ENCODE peak calls at places on chromosomes 5 and 9, in six cellular contexts. T is GM12878, Z is HCT116, A is SK-N-SH, S is HepG2, N is H1. P is an unnamed sample.

GRCh38 chr5:56457887-56458451 is 224.8 kb upstream of the ANKRD55 start:
- DNase-seq in T (no peak), Z (no peak), A (peak), S (no peak), N (no peak), P (no peak)

GRCh38 chr9:81459591-81459990 is 229.8 kb downstream of the TLE1 start:
- DNase-seq in T (no peak), Z (no peak), A (no peak), S (no peak), N (no peak), P (no peak)

GRCh38 chr5:88837222-88837621 is 45.8 kb downstream of the MEF2C start:
- DNase-seq in T (no peak), Z (no peak), A (no peak), S (no peak), N (no peak), P (no peak)

GRCh38 chr9:129650680-129651235 is 8.8 kb upstream of the ASB6 start:
- DNase-seq in T (no peak), Z (no peak), A (no peak), S (no peak), N (no peak), P (no peak)

GRCh38 chr5:135847976-135848375 is 13.5 kb downstream of the SLC25A48 start:
- DNase-seq in T (no peak), Z (no peak), A (no peak), S (no peak), N (no peak), P (no peak)

GRCh38 chr5:142869883-142870282 is 99.7 kb downstream of the ARHGAP26 start:
- DNase-seq in T (no peak), Z (no peak), A (no peak), S (no peak), N (no peak), P (no peak)

GRCh38 chr5:171483453-171484177 is 64.2 kb downstream of the FGF18 start:
- DNase-seq in T (no peak), Z (no peak), A (peak), S (no peak), N (no peak), P (no peak)

GRCh38 chr5:132184588-132184987 is 43.1 kb downstream of the P4HA2 start:
- DNase-seq in T (no peak), Z (peak), A (peak), S (peak), N (no peak), P (no peak)

GRCh38 chr5:35884125-35884788 is 27.6 kb downstream of the IL7R start:
- DNase-seq in T (no peak), Z (no peak), A (no peak), S (no peak), N (no peak), P (peak)

DNA sequence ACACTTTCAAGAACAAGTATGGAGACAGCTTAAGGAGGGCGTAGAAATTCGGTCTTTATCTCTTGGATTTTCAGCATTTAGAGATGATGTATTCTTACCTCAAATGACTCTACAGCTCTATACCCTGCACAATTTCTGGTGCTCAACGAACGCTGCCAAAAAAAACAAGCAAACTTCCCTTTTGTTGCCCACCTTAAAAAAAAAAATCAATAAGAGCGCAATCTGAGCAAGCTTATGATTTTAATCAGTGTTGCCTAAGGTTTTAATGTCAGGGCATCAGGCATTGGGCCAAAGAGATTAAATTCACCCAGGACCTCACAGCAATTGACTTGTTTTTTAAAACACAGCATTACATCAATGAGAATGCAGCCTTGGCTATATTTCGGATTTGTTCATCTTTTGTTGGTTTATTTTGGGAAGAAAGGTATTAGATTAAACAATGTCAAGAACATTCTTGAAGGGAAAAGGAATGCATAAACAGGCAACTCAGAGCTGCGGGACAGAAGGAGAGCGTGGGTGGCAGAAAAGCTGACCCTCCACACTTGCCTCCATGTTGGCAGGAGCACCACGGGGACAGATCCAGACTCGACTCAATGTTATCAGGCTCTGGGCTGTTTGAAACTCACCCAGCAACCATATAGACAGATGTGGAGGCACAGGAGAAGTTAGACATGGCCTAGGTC is 127.5 kb upstream of the DAPK1 start:
- DNase-seq in T (no peak), Z (no peak), A (no peak), S (no peak), N (no peak), P (no peak)
- TF ChIP-seq JUND in T (no peak), Z (no peak), A (no peak), S (no peak), N (no peak), P (no peak)

GRCh38 chr9:69411931-69412740 is 87.1 kb downstream of the ENTREP1 start:
- DNase-seq in T (no peak), Z (no peak), A (peak), S (no peak), N (no peak), P (no peak)

GRCh38 chr9:69411246-69411645 is 86.2 kb downstream of the ENTREP1 start:
- DNase-seq in T (no peak), Z (no peak), A (no peak), S (no peak), N (no peak), P (no peak)

GRCh38 chr9:69412741-69413150 is 87.7 kb downstream of the ENTREP1 start:
- DNase-seq in T (no peak), Z (peak), A (peak), S (peak), N (peak), P (peak)
- TF ChIP-seq JUND in T (no peak), Z (no peak), A (no peak), S (no peak), N (no peak), P (no peak)

DNA sequence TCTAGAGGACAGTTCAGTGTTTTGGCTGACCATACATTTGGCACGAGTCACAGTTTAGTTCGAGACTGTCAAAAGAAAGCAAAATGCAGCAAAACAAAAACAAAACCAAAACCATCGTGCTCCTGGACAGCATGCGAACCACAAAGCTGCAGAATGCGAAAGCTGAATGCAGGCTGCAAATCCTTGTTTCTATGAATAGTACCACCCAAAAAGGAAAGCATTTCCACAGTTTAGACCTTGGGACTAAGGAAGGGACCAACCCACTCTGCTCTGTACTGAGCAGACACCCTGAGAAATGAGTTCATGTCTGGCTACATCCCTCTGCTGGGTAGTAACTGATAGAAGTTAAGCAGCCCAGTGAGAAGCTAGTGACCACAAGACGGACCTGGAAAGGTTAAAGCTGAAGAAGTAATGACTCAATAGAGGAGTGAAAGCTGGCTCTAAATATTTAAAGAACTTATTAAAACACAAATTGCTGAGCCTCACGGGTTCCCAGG is 3.9 kb downstream of the GCNT4 start:
- DNase-seq in T (peak), Z (no peak), A (no peak), S (no peak), N (no peak), P (no peak)
- TF ChIP-seq JUND in T (no peak), Z (no peak), A (no peak), S (no peak), N (no peak), P (no peak)

DNA sequence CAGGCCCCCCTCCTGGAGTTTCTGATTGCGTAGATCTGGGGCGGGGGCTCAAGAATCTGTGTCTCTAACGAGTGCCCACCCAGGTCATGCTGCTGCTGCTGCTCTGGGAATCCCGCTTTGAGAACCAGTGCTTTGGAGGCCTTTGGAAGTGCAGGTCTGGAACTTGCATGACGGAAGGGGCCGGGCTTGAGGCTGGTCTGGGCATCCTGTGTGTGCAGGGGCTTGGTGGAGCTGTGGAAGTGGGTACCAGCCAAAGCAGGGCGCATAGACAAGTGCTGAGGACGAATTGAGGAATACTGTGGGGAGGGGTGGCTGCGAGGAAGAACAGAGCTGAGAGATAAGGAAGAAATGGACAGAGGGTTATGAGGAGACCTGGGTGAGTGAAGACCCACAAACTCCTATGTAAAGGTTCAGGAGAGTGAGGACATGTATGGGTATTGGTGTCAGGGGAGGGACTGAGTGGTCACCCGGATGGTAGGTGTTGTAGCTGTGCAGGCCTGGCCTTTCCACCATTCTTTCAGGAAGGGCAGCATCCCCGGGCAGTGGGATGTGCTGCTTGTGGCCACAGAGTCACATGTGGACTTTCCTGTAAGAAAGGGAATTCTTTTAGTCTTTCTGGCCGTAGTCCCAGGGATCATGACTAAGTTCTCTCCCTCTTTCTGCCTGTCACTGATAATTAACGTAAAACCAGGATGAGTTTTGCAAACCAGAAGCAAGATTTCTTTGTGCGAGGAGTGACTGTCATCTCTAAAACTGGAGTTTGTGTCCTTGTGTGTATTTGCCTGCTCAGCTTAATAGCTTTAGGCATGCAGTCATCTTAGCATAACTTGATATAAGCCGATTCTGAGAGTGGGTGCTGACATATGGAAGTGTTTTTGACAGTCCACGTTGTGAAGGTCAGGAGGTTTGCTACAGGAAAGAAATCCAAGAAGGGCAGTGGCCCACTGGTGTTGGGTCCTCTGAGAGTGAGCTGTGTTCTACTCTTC is 43.3 kb upstream of the TJP2 start:
- DNase-seq in T (no peak), Z (no peak), A (no peak), S (no peak), N (no peak), P (no peak)
- TF ChIP-seq JUND in T (no peak), Z (no peak), A (peak), S (no peak), N (no peak), P (no peak)

DNA sequence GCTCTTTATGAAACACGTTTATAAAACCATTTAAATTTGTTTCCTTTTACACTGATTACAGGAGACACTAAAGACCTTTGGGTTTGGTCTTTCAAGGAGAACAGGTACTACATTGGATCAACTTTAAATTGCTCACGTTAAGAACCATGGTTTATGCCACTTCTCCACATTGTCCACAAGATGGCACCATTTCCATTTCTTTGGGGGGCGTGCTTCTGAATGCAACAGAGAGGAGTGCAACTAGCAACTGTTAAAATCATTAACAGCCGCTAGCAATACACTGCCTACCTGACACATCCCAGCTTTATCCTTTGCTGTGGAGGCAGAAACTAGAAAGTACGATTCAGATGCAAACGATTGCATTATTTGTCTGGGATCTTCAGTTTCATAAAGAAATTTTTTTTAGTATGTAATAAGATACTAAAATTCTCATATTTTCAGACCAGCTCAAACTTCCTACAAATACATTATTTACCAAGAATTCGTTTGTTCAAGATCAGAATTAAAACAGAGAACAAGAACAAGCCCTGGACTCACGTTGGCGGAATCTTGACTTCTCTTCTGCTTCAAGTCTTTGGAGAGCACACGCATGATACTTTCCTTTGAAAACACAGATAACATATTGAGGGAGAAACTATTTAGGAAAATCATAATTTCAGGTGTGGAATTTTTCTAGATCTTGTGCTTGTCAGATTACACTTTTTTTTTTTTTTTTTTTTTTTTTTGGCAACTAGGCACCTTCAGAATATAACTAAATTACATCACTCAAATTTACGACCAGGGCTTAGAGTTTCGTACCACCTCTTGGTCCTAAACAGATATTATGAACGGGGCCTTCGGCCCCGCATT is 702 bp downstream of the CDC20B start:
- DNase-seq in T (peak), Z (peak), A (peak), S (peak), N (no peak), P (peak)
- TF ChIP-seq JUND in T (no peak), Z (no peak), A (no peak), S (no peak), N (no peak), P (no peak)

GRCh38 chr5:180809403-180810209 is 7.0 kb upstream of the MGAT1 start:
- DNase-seq in T (no peak), Z (peak), A (peak), S (peak), N (no peak), P (peak)
- TF ChIP-seq JUND in T (no peak), Z (no peak), A (no peak), S (no peak), N (no peak), P (no peak)

GRCh38 chr5:101611039-101611438 is 685.0 kb downstream of the SLCO4C1 start:
- DNase-seq in T (no peak), Z (no peak), A (no peak), S (no peak), N (no peak), P (no peak)
- TF ChIP-seq JUND in T (no peak), Z (no peak), A (no peak), S (no peak), N (no peak), P (no peak)

DNA sequence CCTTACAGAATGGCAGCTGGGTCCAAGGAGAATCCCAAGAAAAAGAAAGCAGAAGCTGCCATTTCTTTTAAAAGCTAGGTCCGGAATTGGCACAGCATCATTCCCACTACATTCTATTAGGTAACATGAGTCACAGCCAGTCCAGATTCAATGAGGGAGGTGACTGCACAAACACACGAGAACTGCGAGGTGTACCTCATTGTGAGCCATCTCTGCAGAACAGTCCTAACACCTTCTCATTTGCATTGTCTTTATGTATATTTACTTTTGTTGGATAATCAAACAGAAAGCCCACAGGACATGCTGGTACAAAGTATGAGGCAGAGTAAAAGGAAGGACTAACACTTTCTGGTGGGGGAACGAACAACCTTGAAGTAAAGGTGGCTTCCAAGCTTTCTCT is 14.6 kb upstream of the HABP4 start:
- DNase-seq in T (no peak), Z (no peak), A (no peak), S (peak), N (no peak), P (no peak)
- TF ChIP-seq JUND in T (no peak), Z (no peak), A (no peak), S (no peak), N (no peak), P (no peak)

GRCh38 chr5:160397492-160397891 is 2.4 kb downstream of the FAM200C start:
- DNase-seq in T (no peak), Z (no peak), A (no peak), S (no peak), N (no peak), P (no peak)

GRCh38 chr5:160395111-160395510 is 4.7 kb downstream of the FAM200C start:
- DNase-seq in T (no peak), Z (no peak), A (no peak), S (no peak), N (no peak), P (no peak)

GRCh38 chr5:160398806-160399205 is 1.0 kb downstream of the FAM200C start:
- DNase-seq in T (no peak), Z (no peak), A (no peak), S (no peak), N (no peak), P (no peak)

DNA sequence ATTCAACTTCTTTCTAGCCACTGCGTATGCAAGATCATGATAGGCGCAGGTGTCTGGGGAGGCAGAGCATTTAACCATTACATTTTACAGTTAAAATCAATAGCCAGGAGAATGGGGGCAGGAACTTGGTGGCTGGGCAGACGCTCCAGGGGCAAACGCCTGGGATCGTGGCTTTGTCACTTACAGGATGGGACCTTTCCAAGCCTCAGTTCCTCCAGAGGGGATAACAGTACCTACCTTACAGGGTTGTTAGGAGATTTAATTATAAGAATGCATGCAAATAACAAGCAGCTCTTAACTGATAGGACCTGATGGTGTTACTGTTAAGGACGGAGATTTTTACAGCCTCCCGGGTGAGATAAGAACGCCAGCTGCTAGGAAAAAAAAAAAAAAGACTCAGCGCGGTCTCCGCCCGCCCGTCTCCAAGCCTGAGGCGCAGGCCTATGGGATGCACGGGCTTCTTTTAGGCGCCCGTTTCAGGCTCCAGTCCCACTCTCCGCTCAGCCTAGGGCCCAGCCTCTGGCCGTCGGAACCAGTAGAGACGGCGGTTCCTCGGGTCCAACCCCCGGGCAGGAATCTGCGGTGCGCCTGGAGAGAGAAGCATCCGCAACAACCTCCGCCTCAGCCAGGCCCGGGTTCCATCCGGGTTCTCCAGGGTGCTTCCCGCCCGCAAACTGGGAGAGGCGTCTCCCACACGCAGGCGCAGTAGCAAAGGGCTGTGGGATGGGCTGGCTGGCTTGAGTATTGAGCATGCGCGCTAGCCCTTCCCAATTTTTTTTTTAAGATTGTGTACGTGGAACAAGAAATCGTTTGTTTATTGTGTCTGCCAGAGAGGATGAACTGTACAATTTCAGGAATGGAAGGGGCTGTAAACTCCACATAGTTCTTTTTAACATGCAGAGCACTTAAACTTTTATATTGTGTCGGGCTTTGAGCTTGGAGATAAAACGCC is at the start of gene FAM200C:
- DNase-seq in T (peak), Z (peak), A (peak), S (peak), N (peak), P (peak)
- TF ChIP-seq JUND in T (no peak), Z (no peak), A (no peak), S (no peak), N (no peak), P (no peak)

P was measured in T47D.